ENCODE peak calls at places on chromosomes 13 and 19, in four cellular contexts. V is body of pancreas, G is Peyer's patch, Q is tibial nerve. C is an unnamed sample.
A peak's percentile ranks its signal among the peaks of the same experiment; 100 is the strongest.

GRCh38 chr13:41418751-41419150 is 38.6 kb upstream of the RGCC start:
- DNase-seq in V (no peak), Q (no peak), G (no peak), C (no peak)

GRCh38 chr13:43267916-43268315 is 244.5 kb downstream of the DNAJC15 start:
- DNase-seq in V (no peak), Q (no peak), G (no peak), C (no peak)

GRCh38 chr19:33397536-33398360 is 24.2 kb downstream of the CEBPG start:
- DNase-seq in G (peak; percentile 43), V (no peak), Q (peak; percentile 8), C (no peak)

GRCh38 chr19:30066781-30067759 is 125.0 kb downstream of the URI1 start:
- DNase-seq in Q (no peak), G (peak; percentile 25), V (no peak), C (no peak)

GRCh38 chr13:42969558-42970172 is 22.4 kb downstream of the EPSTI1 start:
- DNase-seq in Q (peak; percentile 47), G (peak; percentile 94), V (peak; percentile 81), C (peak; percentile 77)

GRCh38 chr13:24263652-24264051 is 45.7 kb upstream of the C1QTNF9 start:
- DNase-seq in Q (no peak), G (no peak), V (no peak), C (no peak)

GRCh38 chr13:23928985-23929384 is 31.7 kb upstream of the C1QTNF9B start:
- DNase-seq in V (no peak), Q (no peak), G (no peak), C (no peak)

GRCh38 chr13:110214637-110215036 is 92.3 kb downstream of the COL4A1 start:
- DNase-seq in G (no peak), Q (no peak), V (no peak), C (no peak)

GRCh38 chr19:6589711-6590457 is 1.1 kb downstream of the CD70 start:
- DNase-seq in Q (no peak), G (no peak), V (no peak), C (no peak)

GRCh38 chr19:4018140-4018613 is 10.6 kb downstream of the PIAS4 start:
- DNase-seq in V (no peak), Q (no peak), G (no peak), C (no peak)

GRCh38 chr13:32783067-32783466 is 196.8 kb downstream of the PDS5B start:
- DNase-seq in Q (no peak), V (no peak), G (no peak), C (no peak)

GRCh38 chr13:109764474-109765292 is 21.7 kb downstream of the IRS2 start:
- DNase-seq in V (no peak), G (no peak), Q (no peak), C (no peak)

GRCh38 chr13:60134376-60134775 is 29.4 kb downstream of the DIAPH3 start:
- DNase-seq in Q (no peak), G (no peak), V (no peak), C (no peak)

GRCh38 chr19:27774337-27774736 is 1438.6 kb downstream of the UQCRFS1 start:
- DNase-seq in G (no peak), V (no peak), Q (no peak), C (no peak)

GRCh38 chr19:34336781-34337271 is 28.2 kb upstream of the GPI start:
- DNase-seq in G (peak; percentile 61), Q (no peak), V (peak; percentile 47), C (no peak)

GRCh38 chr19:11246941-11247340 is 7.5 kb downstream of the ANGPTL8 start:
- DNase-seq in G (no peak), Q (no peak), V (no peak), C (no peak)

GRCh38 chr19:11242864-11243797 is 3.7 kb downstream of the ANGPTL8 start:
- DNase-seq in G (peak; percentile 95), V (peak; percentile 94), Q (peak; percentile 94), C (peak; percentile 86)

GRCh38 chr19:11244846-11245589 is 5.6 kb downstream of the ANGPTL8 start:
- DNase-seq in G (no peak), V (no peak), Q (no peak), C (no peak)

GRCh38 chr19:11247391-11247790 is 8.0 kb downstream of the ANGPTL8 start:
- DNase-seq in G (no peak), Q (no peak), V (peak; percentile 28), C (no peak)

GRCh38 chr19:11243798-11244169 is 4.4 kb downstream of the ANGPTL8 start:
- DNase-seq in V (no peak), G (no peak), Q (no peak), C (no peak)
- H3K4me3 ChIP-seq in V (no peak overlapping the region), G (no peak overlapping the region), Q (no peak overlapping the region), C (no peak overlapping the region)

GRCh38 chr19:32018014-32018413 is 327.4 kb upstream of the ZNF507 start:
- DNase-seq in G (no peak), Q (peak; percentile 30), V (no peak), C (peak; percentile 4)
- H3K27ac ChIP-seq in G (no peak overlapping the region), Q (peak overlapping the region; percentile 76), V (no peak overlapping the region), C (no peak overlapping the region)

GRCh38 chr19:43408043-43408442 is 6.6 kb upstream of the TEX101 start:
- DNase-seq in G (no peak), V (no peak), Q (no peak), C (no peak)
- H3K4me3 ChIP-seq in G (no peak overlapping the region), V (no peak overlapping the region), Q (no peak overlapping the region), C (no peak overlapping the region)

GRCh38 chr13:39603424-39603947 is 493 bp upstream of the LHFPL6 start:
- DNase-seq in Q (no peak), G (no peak), V (no peak), C (no peak)
- H3K27ac ChIP-seq in Q (peak overlapping the region; percentile 86), G (peak overlapping the region; percentile 84), V (peak overlapping the region; percentile 36), C (no peak overlapping the region)

DNA sequence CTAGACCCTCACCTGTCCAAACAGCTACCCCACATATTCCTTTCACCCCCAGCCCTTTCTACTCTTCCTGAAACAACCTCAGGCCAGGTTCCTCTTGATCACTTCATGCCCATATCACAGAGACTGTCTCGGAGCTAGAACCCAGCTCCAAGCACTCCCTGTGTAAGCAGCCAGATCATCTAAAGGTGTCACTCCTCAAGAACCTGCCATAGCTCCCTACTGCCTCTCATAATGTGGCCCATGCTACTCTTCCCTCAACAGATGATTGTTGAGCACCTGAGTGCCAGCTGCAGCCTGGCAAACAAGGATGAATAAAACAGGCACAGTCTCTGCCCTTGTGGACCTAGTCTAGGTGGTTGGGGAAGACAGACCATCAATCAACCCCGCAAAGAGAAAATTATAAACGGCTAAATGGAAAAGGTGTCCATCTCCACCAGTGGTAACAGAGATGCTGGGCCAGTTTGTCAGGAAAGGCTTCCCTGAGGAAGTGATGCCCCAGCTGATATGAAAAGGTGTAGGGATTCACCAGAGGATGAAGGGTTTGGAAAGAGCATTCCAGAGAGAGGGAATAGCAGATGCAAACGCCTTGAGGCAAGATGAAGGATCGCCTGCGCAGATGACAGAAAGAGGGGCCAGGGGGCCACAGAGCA is 8.3 kb downstream of the EPS15L1 start:
- DNase-seq in V (no peak), Q (no peak), G (no peak), C (no peak)
- H3K4me3 ChIP-seq in V (no peak overlapping the region), Q (no peak overlapping the region), G (no peak overlapping the region), C (no peak overlapping the region)

DNA sequence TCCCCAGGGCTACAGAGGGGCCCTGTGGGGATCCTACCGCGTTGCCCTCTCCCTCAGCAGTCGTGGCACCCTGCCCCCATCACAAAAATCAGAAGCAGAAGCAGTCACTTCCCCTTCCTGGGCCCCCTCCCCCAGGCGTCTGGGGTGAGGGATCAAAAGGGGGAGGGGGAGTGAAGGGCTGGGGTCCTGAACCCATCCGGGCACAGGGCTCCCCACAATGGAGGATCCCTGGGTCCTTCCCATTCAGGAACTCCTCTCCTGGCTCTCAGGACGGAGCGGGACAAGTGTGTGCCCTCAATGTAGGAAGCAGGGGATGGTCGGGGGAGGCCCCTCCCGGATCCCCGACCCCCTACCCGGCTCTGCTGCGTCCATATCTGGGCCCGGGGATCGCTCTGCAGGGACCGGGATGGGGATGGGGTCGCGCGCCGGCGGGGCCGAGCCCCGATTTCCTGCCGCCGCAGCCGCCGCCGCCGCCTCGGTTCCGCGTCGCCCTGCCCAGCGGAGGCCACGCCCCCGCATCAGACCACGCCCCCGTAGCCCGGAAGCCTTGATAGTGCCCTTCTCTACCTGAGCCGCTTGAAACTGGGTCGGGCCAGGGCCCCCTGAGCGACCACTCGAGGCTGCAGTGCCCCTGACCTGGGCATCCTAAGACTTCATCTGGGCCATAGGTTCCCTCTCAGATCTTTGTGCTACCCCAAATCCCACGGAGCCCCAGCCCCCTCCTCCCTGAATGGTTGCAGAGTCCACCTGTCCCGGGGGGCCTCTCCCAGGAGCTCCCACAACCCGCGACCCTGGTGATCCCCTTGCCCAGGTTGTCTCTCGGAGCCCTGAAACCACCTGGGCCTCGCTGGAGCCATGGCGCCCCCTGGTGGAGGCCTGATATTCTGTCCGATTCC is at the start of gene GMIP:
- DNase-seq in Q (peak; percentile 40), G (peak; percentile 96), V (peak; percentile 85), C (peak; percentile 83)
- H3K27ac ChIP-seq in Q (no peak within 1 kb of the TSS), G (peak within 1 kb of the TSS; percentile 88), V (peak within 1 kb of the TSS; percentile 37), C (peak within 1 kb of the TSS; percentile 66)